ENCODE peak calls at places on chromosomes 6 and 20, in eight cellular contexts. One of them, this sample, is unnamed.
A peak's percentile ranks its signal among the peaks of the same experiment; 100 is the strongest.

GRCh38 chr6:150352321-150353296 is 16.2 kb upstream of the IYD start:
- DNase-seq in HCT116: no peak
- DNase-seq in GM23338: no peak
- DNase-seq in HepG2: no peak
- DNase-seq in SK-N-SH: no peak
- DNase-seq in K562: no peak
- DNase-seq in HL-60: no peak
- DNase-seq in GM12878: no peak
- DNase-seq in this sample: no peak

GRCh38 chr20:57761413-57761734 is 51.6 kb upstream of the PMEPA1 start:
- DNase-seq in HCT116: no peak
- DNase-seq in GM23338: no peak
- DNase-seq in HepG2: no peak
- DNase-seq in SK-N-SH: no peak
- DNase-seq in K562: no peak
- DNase-seq in HL-60: no peak
- DNase-seq in GM12878: no peak
- DNase-seq in this sample: no peak

GRCh38 chr20:43914697-43915208 is at the start of gene TOX2:
- DNase-seq in HCT116: no peak
- DNase-seq in GM23338: peak; percentile 55
- DNase-seq in HepG2: no peak
- DNase-seq in SK-N-SH: peak; percentile 96
- DNase-seq in K562: peak; percentile 89
- DNase-seq in HL-60: no peak
- DNase-seq in GM12878: no peak
- DNase-seq in this sample: no peak

GRCh38 chr20:57651977-57652864 is 32.0 kb upstream of the ZBP1 start:
- DNase-seq in HCT116: no peak
- DNase-seq in GM23338: no peak
- DNase-seq in HepG2: no peak
- DNase-seq in SK-N-SH: peak; percentile 22
- DNase-seq in K562: no peak
- DNase-seq in HL-60: no peak
- DNase-seq in GM12878: no peak
- DNase-seq in this sample: no peak

GRCh38 chr20:49480236-49480635 is 2.2 kb downstream of the KCNB1 start:
- DNase-seq in HCT116: no peak
- DNase-seq in GM23338: no peak
- DNase-seq in HepG2: no peak
- DNase-seq in SK-N-SH: no peak
- DNase-seq in K562: no peak
- DNase-seq in HL-60: no peak
- DNase-seq in GM12878: no peak
- DNase-seq in this sample: no peak

GRCh38 chr6:131643855-131644460 is 6.9 kb downstream of the ENPP3 start:
- DNase-seq in HCT116: no peak
- DNase-seq in GM23338: no peak
- DNase-seq in HepG2: no peak
- DNase-seq in SK-N-SH: no peak
- DNase-seq in K562: no peak
- DNase-seq in HL-60: no peak
- DNase-seq in GM12878: no peak
- DNase-seq in this sample: no peak

GRCh38 chr20:17648782-17649730 is 33.0 kb downstream of the RRBP1 start:
- DNase-seq in HCT116: no peak
- DNase-seq in GM23338: peak; percentile 47
- DNase-seq in HepG2: no peak
- DNase-seq in SK-N-SH: peak; percentile 53
- DNase-seq in K562: peak; percentile 21
- DNase-seq in HL-60: no peak
- DNase-seq in GM12878: peak; percentile 5
- DNase-seq in this sample: no peak

GRCh38 chr6:165818200-165818599 is 155.2 kb upstream of the PDE10A start:
- DNase-seq in HCT116: no peak
- DNase-seq in GM23338: peak; percentile 43
- DNase-seq in HepG2: no peak
- DNase-seq in SK-N-SH: no peak
- DNase-seq in K562: no peak
- DNase-seq in HL-60: no peak
- DNase-seq in GM12878: no peak
- DNase-seq in this sample: no peak

GRCh38 chr6:22632561-22632960 is 63.2 kb downstream of the HDGFL1 start:
- DNase-seq in HCT116: no peak
- DNase-seq in GM23338: peak; percentile 16
- DNase-seq in HepG2: no peak
- DNase-seq in SK-N-SH: no peak
- DNase-seq in K562: no peak
- DNase-seq in HL-60: no peak
- DNase-seq in GM12878: no peak
- DNase-seq in this sample: no peak

GRCh38 chr6:63745784-63746183 is 110.2 kb downstream of the PHF3 start:
- DNase-seq in HCT116: no peak
- DNase-seq in GM23338: no peak
- DNase-seq in HepG2: no peak
- DNase-seq in SK-N-SH: no peak
- DNase-seq in K562: no peak
- DNase-seq in HL-60: no peak
- DNase-seq in GM12878: no peak
- DNase-seq in this sample: no peak

GRCh38 chr6:34357937-34358336 is 34.5 kb downstream of the NUDT3 start:
- DNase-seq in HCT116: no peak
- DNase-seq in GM23338: no peak
- DNase-seq in HepG2: no peak
- DNase-seq in SK-N-SH: no peak
- DNase-seq in K562: no peak
- DNase-seq in HL-60: no peak
- DNase-seq in GM12878: no peak
- DNase-seq in this sample: no peak

GRCh38 chr20:50270569-50270968 is 79.9 kb downstream of the CEBPB start:
- DNase-seq in HCT116: no peak
- DNase-seq in GM23338: no peak
- DNase-seq in HepG2: no peak
- DNase-seq in SK-N-SH: no peak
- DNase-seq in K562: no peak
- DNase-seq in HL-60: peak; percentile 70
- DNase-seq in GM12878: no peak
- DNase-seq in this sample: no peak

GRCh38 chr6:17233531-17233930 is 47.6 kb upstream of the RBM24 start:
- DNase-seq in HCT116: no peak
- DNase-seq in GM23338: no peak
- DNase-seq in HepG2: peak; percentile 12
- DNase-seq in SK-N-SH: no peak
- DNase-seq in K562: no peak
- DNase-seq in HL-60: no peak
- DNase-seq in GM12878: no peak
- DNase-seq in this sample: no peak

GRCh38 chr20:23023621-23024187 is 11.4 kb upstream of the SSTR4 start:
- DNase-seq in HCT116: no peak
- DNase-seq in GM23338: peak; percentile 60
- DNase-seq in HepG2: no peak
- DNase-seq in SK-N-SH: no peak
- DNase-seq in K562: no peak
- DNase-seq in HL-60: no peak
- DNase-seq in GM12878: no peak
- DNase-seq in this sample: no peak

GRCh38 chr20:35610833-35611427 is 4.7 kb upstream of the SPAG4 start:
- DNase-seq in HCT116: no peak
- DNase-seq in GM23338: no peak
- DNase-seq in HepG2: no peak
- DNase-seq in SK-N-SH: no peak
- DNase-seq in K562: no peak
- DNase-seq in HL-60: no peak
- DNase-seq in GM12878: no peak
- DNase-seq in this sample: no peak

GRCh38 chr6:53822355-53823115 is 27.7 kb downstream of the LRRC1 start:
- DNase-seq in HCT116: no peak
- DNase-seq in GM23338: no peak
- DNase-seq in HepG2: no peak
- DNase-seq in SK-N-SH: no peak
- DNase-seq in K562: no peak
- DNase-seq in HL-60: no peak
- DNase-seq in GM12878: no peak
- DNase-seq in this sample: no peak

GRCh38 chr20:43590036-43590391 is 723 bp upstream of the IFT52 start:
- DNase-seq in HCT116: no peak
- DNase-seq in GM23338: peak; percentile 47
- DNase-seq in HepG2: peak; percentile 30
- DNase-seq in SK-N-SH: peak; percentile 51
- DNase-seq in K562: no peak
- DNase-seq in HL-60: no peak
- DNase-seq in GM12878: no peak
- DNase-seq in this sample: no peak

GRCh38 chr6:145948328-145948727 is 15.8 kb downstream of the SHPRH start:
- DNase-seq in HCT116: no peak
- DNase-seq in GM23338: no peak
- DNase-seq in HepG2: no peak
- DNase-seq in SK-N-SH: no peak
- DNase-seq in K562: no peak
- DNase-seq in HL-60: no peak
- DNase-seq in GM12878: no peak
- DNase-seq in this sample: no peak

GRCh38 chr20:11682285-11682684 is 235.4 kb upstream of the BTBD3 start:
- DNase-seq in HCT116: no peak
- DNase-seq in GM23338: no peak
- DNase-seq in HepG2: no peak
- DNase-seq in SK-N-SH: no peak
- DNase-seq in K562: no peak
- DNase-seq in HL-60: no peak
- DNase-seq in GM12878: no peak
- DNase-seq in this sample: no peak

DNA sequence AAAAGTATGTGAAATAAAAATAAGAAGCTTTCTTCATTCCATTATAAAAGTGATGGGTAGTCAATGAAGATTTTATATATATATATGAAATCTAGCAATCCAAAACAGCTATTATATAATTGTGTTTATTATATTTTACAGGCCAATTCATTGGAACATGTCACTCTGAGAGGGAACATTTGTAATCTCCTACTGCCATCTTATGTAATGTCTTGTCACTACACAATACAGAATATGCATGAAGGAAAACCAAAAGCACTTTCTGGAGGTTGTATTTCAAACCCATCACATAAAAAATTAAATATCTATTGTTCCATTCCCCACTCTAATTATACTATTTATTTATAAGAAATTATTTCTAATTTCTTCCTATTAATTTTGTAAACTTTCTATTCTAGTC is 31.5 kb upstream of the IRAK1BP1 start:
- DNase-seq in HCT116: no peak
- DNase-seq in GM23338: no peak
- DNase-seq in HepG2: no peak
- DNase-seq in SK-N-SH: no peak
- DNase-seq in K562: no peak
- DNase-seq in HL-60: no peak
- DNase-seq in GM12878: no peak
- DNase-seq in this sample: no peak
- TF ChIP-seq REST in HCT116: no peak
- TF ChIP-seq REST in GM23338: no peak
- TF ChIP-seq REST in HepG2: no peak
- TF ChIP-seq REST in SK-N-SH: no peak
- TF ChIP-seq REST in K562: no peak
- TF ChIP-seq REST in HL-60: no peak
- TF ChIP-seq REST in GM12878: no peak
- TF ChIP-seq REST in this sample: no peak

DNA sequence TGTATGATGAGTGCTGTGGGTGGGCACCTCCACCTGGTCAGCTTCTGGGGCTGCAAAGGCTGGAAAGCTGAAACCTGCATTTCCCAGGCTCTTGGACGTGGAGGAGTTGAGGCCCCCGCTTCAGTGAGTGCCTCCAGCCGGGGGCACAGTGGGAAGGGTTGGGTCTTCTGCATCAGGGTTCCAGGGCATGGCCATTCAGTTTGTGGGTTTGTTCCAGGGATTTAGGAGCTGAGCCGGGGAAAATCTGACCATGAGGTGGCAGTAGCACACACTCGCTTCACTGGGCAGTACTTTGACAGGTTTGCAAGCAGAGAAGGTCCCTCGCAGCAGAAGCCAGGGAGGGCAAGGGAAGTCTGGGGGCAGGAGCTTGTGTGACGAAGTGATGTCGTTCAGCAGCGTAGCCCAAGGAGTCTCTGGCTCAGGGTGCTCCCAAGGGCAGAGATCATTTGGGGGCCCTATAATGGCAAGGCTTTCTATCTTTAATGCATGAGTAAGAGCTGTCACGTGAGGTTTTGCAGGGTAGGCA is 69.5 kb upstream of the SULF2 start:
- DNase-seq in HCT116: peak; percentile 58
- DNase-seq in GM23338: peak; percentile 82
- DNase-seq in HepG2: peak; percentile 69
- DNase-seq in SK-N-SH: peak; percentile 58
- DNase-seq in K562: no peak
- DNase-seq in HL-60: peak; percentile 12
- DNase-seq in GM12878: no peak
- DNase-seq in this sample: peak; percentile 13
- TF ChIP-seq CTCF in HCT116: peak; percentile 60
- TF ChIP-seq CTCF in GM23338: peak; percentile 89
- TF ChIP-seq CTCF in HepG2: peak; percentile 95
- TF ChIP-seq CTCF in SK-N-SH: peak; percentile 48
- TF ChIP-seq CTCF in K562: peak; percentile 46
- TF ChIP-seq CTCF in HL-60: peak; percentile 66
- TF ChIP-seq CTCF in GM12878: peak; percentile 55
- TF ChIP-seq CTCF in this sample: peak; percentile 75

DNA sequence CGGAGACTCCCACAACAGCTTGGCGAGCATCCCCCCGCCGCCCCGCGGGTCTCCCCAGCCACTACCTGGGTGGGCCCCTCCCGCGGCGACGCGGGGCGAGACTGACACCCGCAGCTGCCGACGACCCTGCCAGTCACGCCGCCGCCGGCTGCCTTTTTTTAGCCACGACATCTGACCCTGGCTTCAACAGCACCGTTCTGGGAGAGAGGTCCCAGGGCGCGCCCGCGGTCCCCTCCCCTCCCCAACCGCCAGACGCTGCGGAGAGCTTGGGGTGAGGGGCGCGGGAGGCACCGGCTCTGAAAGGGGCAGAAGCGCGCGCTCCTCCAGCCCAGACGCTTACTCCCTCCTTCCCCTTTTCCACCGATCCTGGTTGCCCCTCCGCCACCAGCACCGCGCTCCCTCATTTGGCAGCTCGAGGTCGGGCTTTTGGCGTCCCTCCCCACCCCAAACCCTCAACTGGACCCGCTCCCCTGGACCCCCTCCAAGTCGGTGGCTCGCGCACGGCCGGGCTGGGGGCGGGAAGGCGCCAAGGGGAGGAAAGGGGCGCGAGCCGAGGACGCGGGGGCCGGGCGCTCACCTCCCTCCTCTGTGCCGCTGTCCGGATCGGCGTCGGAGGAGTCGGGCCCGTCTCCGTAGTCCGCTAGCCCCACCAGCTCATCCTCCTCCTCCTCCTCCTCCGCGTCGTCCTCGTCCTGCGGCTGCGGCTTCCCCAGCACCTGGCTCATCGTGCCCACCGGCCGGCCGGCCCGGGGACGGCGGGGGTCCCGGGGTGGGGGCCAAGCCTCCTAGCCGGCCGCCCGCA is 603 bp downstream of the RRAGD start:
- DNase-seq in HCT116: no peak
- DNase-seq in GM23338: peak; percentile 76
- DNase-seq in HepG2: no peak
- DNase-seq in SK-N-SH: peak; percentile 80
- DNase-seq in K562: peak; percentile 23
- DNase-seq in HL-60: no peak
- DNase-seq in GM12878: no peak
- DNase-seq in this sample: no peak
- TF ChIP-seq POLR2AphosphoS5 in HCT116: no peak
- TF ChIP-seq POLR2AphosphoS5 in GM23338: no peak
- TF ChIP-seq POLR2AphosphoS5 in HepG2: no peak
- TF ChIP-seq POLR2AphosphoS5 in SK-N-SH: no peak
- TF ChIP-seq POLR2AphosphoS5 in K562: no peak
- TF ChIP-seq POLR2AphosphoS5 in HL-60: peak; percentile 35
- TF ChIP-seq POLR2AphosphoS5 in GM12878: no peak
- TF ChIP-seq POLR2AphosphoS5 in this sample: no peak

GRCh38 chr20:33826270-33826897 is 15.2 kb downstream of the CHMP4B start:
- DNase-seq in HCT116: no peak
- DNase-seq in GM23338: peak; percentile 80
- DNase-seq in HepG2: peak; percentile 88
- DNase-seq in SK-N-SH: no peak
- DNase-seq in K562: no peak
- DNase-seq in HL-60: no peak
- DNase-seq in GM12878: no peak
- DNase-seq in this sample: no peak
- TF ChIP-seq REST in HCT116: no peak
- TF ChIP-seq REST in GM23338: no peak
- TF ChIP-seq REST in HepG2: no peak
- TF ChIP-seq REST in SK-N-SH: no peak
- TF ChIP-seq REST in K562: no peak
- TF ChIP-seq REST in HL-60: no peak
- TF ChIP-seq REST in GM12878: no peak
- TF ChIP-seq REST in this sample: no peak